ENCODE peak calls at places on chromosomes 7 and 10, in seven cellular contexts. L, M, X, E, A, V and C are unnamed samples.

GRCh38 chr10:69092959-69093850 is 5.3 kb downstream of the SRGN start:
- DNase-seq in E (no peak), V (peak; percentile 76), L (peak; percentile 70), M (peak; percentile 66), A (peak; percentile 79), X (peak; percentile 57), C (peak; percentile 74)

GRCh38 chr10:11197854-11198253 is 180.2 kb downstream of the CELF2 start:
- DNase-seq in X (no peak), A (no peak), L (no peak), V (no peak), E (no peak), M (no peak), C (no peak)

GRCh38 chr7:920351-921070 is 34.0 kb downstream of the ADAP1 start:
- DNase-seq in L (peak; percentile 4), A (no peak), X (no peak), M (no peak), V (no peak), E (peak; percentile 79), C (no peak)

GRCh38 chr7:87152897-87153641 is 816 bp downstream of the DMTF1 start:
- DNase-seq in X (no peak), E (peak; percentile 75), M (no peak), V (peak; percentile 36), A (peak; percentile 39), L (peak; percentile 12), C (peak; percentile 18)

GRCh38 chr10:129919358-129919757 is 44.7 kb downstream of the EBF3 start:
- DNase-seq in M (no peak), X (no peak), L (no peak), E (peak; percentile 62), A (no peak), V (no peak), C (no peak)

GRCh38 chr10:116112232-116113231 is 160.5 kb downstream of the GFRA1 start:
- DNase-seq in A (no peak), E (no peak), V (no peak), M (no peak), X (no peak), L (no peak), C (no peak)

GRCh38 chr7:2295936-2296620 is 18.2 kb downstream of the SNX8 start:
- DNase-seq in X (no peak), V (no peak), L (no peak), E (no peak), M (no peak), A (no peak), C (no peak)

GRCh38 chr10:74683067-74683466 is 143.3 kb upstream of the KAT6B start:
- DNase-seq in V (no peak), E (no peak), A (peak; percentile 23), M (no peak), X (no peak), L (no peak), C (no peak)

GRCh38 chr7:156827587-156828203 is 65.3 kb downstream of the LMBR1 start:
- DNase-seq in L (no peak), A (peak; percentile 41), M (no peak), X (no peak), V (no peak), E (no peak), C (no peak)

GRCh38 chr7:114426824-114427223 is 12.2 kb downstream of the FOXP2 start:
- DNase-seq in L (no peak), E (no peak), X (no peak), V (peak; percentile 27), M (no peak), A (peak; percentile 23), C (no peak)

GRCh38 chr7:22572937-22573336 is 72.9 kb upstream of the STEAP1B start:
- DNase-seq in L (no peak), X (no peak), E (no peak), A (peak; percentile 91), M (no peak), V (no peak), C (no peak)

GRCh38 chr10:101879456-101880189 is 36.0 kb upstream of the KCNIP2 start:
- DNase-seq in X (no peak), M (no peak), A (peak; percentile 91), L (no peak), E (no peak), V (peak; percentile 4), C (no peak)

GRCh38 chr7:140197938-140198337 is 21.2 kb upstream of the KDM7A start:
- DNase-seq in L (no peak), M (no peak), E (no peak), X (no peak), V (no peak), A (no peak), C (no peak)

GRCh38 chr10:22310928-22311327 is 5.3 kb upstream of the COMMD3 start:
- DNase-seq in X (no peak), A (no peak), E (no peak), L (no peak), V (no peak), M (no peak), C (no peak)

GRCh38 chr10:89003344-89003743 is 12.7 kb downstream of the FAS start:
- DNase-seq in A (peak; percentile 37), L (no peak), X (no peak), M (no peak), V (no peak), E (no peak), C (no peak)

GRCh38 chr10:29807407-29807806 is 172.6 kb upstream of the SVIL start:
- DNase-seq in X (no peak), M (no peak), A (peak; percentile 76), E (no peak), V (peak; percentile 76), L (no peak), C (no peak)

GRCh38 chr7:151178831-151179230 is 8.2 kb downstream of the ASB10 start:
- DNase-seq in A (no peak), L (no peak), X (no peak), M (no peak), V (no peak), E (peak; percentile 20), C (no peak)

GRCh38 chr10:72691470-72692056 is 380 bp upstream of the MCU start:
- DNase-seq in A (no peak), E (no peak), X (peak; percentile 75), V (no peak), M (no peak), L (no peak), C (no peak)

GRCh38 chr7:52233248-52233647 is 802.2 kb upstream of the POM121L12 start:
- DNase-seq in E (no peak), L (no peak), A (no peak), M (no peak), V (no peak), X (no peak), C (no peak)

GRCh38 chr10:22624289-22624738 is 90.1 kb downstream of the PIP4K2A start:
- DNase-seq in X (no peak), M (no peak), L (no peak), A (peak; percentile 77), E (no peak), V (peak; percentile 32), C (no peak)

GRCh38 chr10:37707829-37708578 is 149.4 kb downstream of the ZNF248 start:
- DNase-seq in M (no peak), X (no peak), A (no peak), L (no peak), V (no peak), E (no peak), C (no peak)

GRCh38 chr7:140300263-140301131 is 97.8 kb downstream of the SLC37A3 start:
- DNase-seq in L (no peak), A (no peak), X (no peak), V (no peak), E (no peak), M (no peak), C (no peak)

GRCh38 chr7:31368620-31369019 is 28.1 kb upstream of the NEUROD6 start:
- DNase-seq in L (no peak), V (no peak), E (no peak), A (no peak), M (no peak), X (no peak), C (no peak)

GRCh38 chr7:153550173-153550572 is 502.0 kb upstream of the DPP6 start:
- DNase-seq in V (no peak), A (no peak), L (no peak), E (no peak), M (no peak), X (no peak), C (no peak)

GRCh38 chr7:466465-467191 is 53.0 kb downstream of the PDGFA start:
- DNase-seq in V (no peak), L (no peak), E (peak; percentile 50), X (no peak), A (no peak), M (no peak), C (no peak)

GRCh38 chr7:66953044-66953427 is 32.0 kb downstream of the TMEM248 start:
- DNase-seq in A (no peak), V (no peak), L (no peak), M (no peak), X (no peak), E (peak; percentile 41), C (no peak)

GRCh38 chr10:110326351-110327032 is 21.8 kb upstream of the SMNDC1 start:
- DNase-seq in V (peak; percentile 20), X (no peak), L (no peak), A (peak; percentile 80), E (no peak), M (no peak), C (no peak)

GRCh38 chr10:57017356-57018037 is 656.4 kb upstream of the ZWINT start:
- DNase-seq in E (no peak), L (no peak), V (no peak), X (no peak), A (no peak), M (no peak), C (no peak)

GRCh38 chr7:42831051-42831952 is 80.6 kb downstream of the C7orf25 start:
- DNase-seq in V (peak; percentile 25), X (no peak), L (no peak), E (no peak), M (no peak), A (peak; percentile 68), C (no peak)

GRCh38 chr7:112790651-112790973 is 419 bp upstream of the TMEM168 start:
- DNase-seq in E (no peak), M (no peak), L (no peak), A (no peak), X (no peak), V (no peak), C (no peak)